ENCODE peak calls at places on chromosomes 4 and X, in seven cellular contexts. N is effector memory CD8-positive, alpha-beta T cell; X is fibroblast of mammary gland; C is fibroblast of the aortic adventitia; P is GM04504; Q is activated CD8-positive, alpha-beta memory T cell treated with anti-CD3 and anti-CD28 coated beads, Interleukin-2, amount 10 ng/mL, durations not matched to agents 7 days and 5 days; B is GM06990. S is an unnamed sample.

GRCh38 chr4:101279377-101279871 is 67.9 kb downstream of the PPP3CA start:
- DNase-seq in N (no peak), X (peak), Q (no peak), P (peak), C (peak), B (peak), S (peak)

GRCh38 chr4:157978680-157979361 is 194.0 kb downstream of the GASK1B start:
- DNase-seq in N (no peak), B (peak), X (peak), Q (no peak), C (peak), P (peak), S (peak)

GRCh38 chr4:26300314-26301307 is 20.2 kb upstream of the RBPJ start:
- DNase-seq in Q (no peak), B (no peak), C (peak), X (peak), N (no peak), P (no peak), S (no peak)

GRCh38 chr4:123361195-123361861 is 35.3 kb upstream of the SPRY1 start:
- DNase-seq in P (peak), N (no peak), Q (no peak), C (peak), X (peak), B (no peak), S (peak)

GRCh38 chrX:53715336-53715924 is 28.9 kb upstream of the HUWE1 start:
- DNase-seq in P (no peak), Q (no peak), B (peak), X (no peak), C (no peak), N (no peak), S (no peak)

GRCh38 chr4:8516061-8516573 is 64.1 kb upstream of the GPR78 start:
- DNase-seq in Q (no peak), P (no peak), C (no peak), X (no peak), B (no peak), N (no peak), S (no peak)

GRCh38 chrX:48945517-48946348 is 11.7 kb downstream of the OTUD5 start:
- DNase-seq in C (peak), P (no peak), Q (peak), X (peak), N (no peak), B (no peak), S (peak)

GRCh38 chr4:24419147-24420034 is 165.0 kb downstream of the DHX15 start:
- DNase-seq in P (peak), C (peak), B (no peak), Q (peak), N (peak), X (peak), S (peak)

GRCh38 chr4:143441678-143442077 is 71.8 kb upstream of the SMARCA5 start:
- DNase-seq in X (peak), N (no peak), Q (no peak), P (no peak), C (no peak), B (no peak), S (no peak)

GRCh38 chrX:31894152-31894551 is 822.3 kb upstream of the FTHL17 start:
- DNase-seq in N (no peak), P (no peak), Q (no peak), B (no peak), C (no peak), X (no peak), S (no peak)

GRCh38 chrX:154544885-154545284 is 1.8 kb downstream of the G6PD start:
- DNase-seq in C (no peak), Q (no peak), B (no peak), N (no peak), X (no peak), P (no peak), S (no peak)

GRCh38 chrX:31435592-31435991 is 363.8 kb upstream of the FTHL17 start:
- DNase-seq in P (no peak), N (no peak), B (no peak), C (no peak), Q (no peak), X (no peak), S (peak)

GRCh38 chr4:105859233-105859632 is 36.0 kb upstream of the NPNT start:
- DNase-seq in X (peak), Q (no peak), B (peak), C (peak), P (peak), N (no peak), S (peak)

GRCh38 chrX:28189011-28189410 is 207.8 kb upstream of the DCAF8L1 start:
- DNase-seq in N (no peak), C (peak), X (peak), P (no peak), Q (no peak), B (no peak), S (peak)

GRCh38 chrX:39613508-39613921 is 484.2 kb downstream of the BCOR start:
- DNase-seq in N (no peak), B (peak), C (no peak), X (no peak), P (no peak), Q (no peak), S (no peak)

GRCh38 chr4:81432825-81433224 is 38.9 kb downstream of the RASGEF1B start:
- DNase-seq in X (no peak), P (no peak), B (no peak), N (no peak), C (no peak), Q (no peak), S (no peak)

GRCh38 chr4:141038428-141038827 is 94.8 kb downstream of the RNF150 start:
- DNase-seq in N (no peak), C (no peak), Q (no peak), X (no peak), B (no peak), P (no peak), S (no peak)

GRCh38 chrX:103063191-103063845 is 653 bp downstream of the BEX1 start:
- DNase-seq in Q (no peak), B (no peak), N (no peak), P (peak), X (peak), C (peak), S (peak)

GRCh38 chrX:108303682-108304081 is 134.5 kb downstream of the COL4A6 start:
- DNase-seq in B (no peak), P (no peak), X (no peak), Q (no peak), C (no peak), N (no peak), S (no peak)

GRCh38 chr4:93232883-93233282 is 595.7 kb upstream of the ATOH1 start:
- DNase-seq in N (no peak), B (no peak), P (no peak), X (no peak), C (no peak), Q (no peak), S (no peak)

GRCh38 chrX:140508958-140509357 is 4.1 kb upstream of the SOX3 start:
- DNase-seq in C (no peak), X (no peak), B (no peak), N (no peak), Q (no peak), P (no peak), S (no peak)

GRCh38 chr4:129014566-129015509 is 78.5 kb downstream of the SCLT1 start:
- DNase-seq in P (no peak), B (no peak), X (no peak), Q (no peak), C (no peak), N (no peak), S (no peak)

GRCh38 chrX:125203737-125204578 is 115.7 kb upstream of the TEX13C start:
- DNase-seq in B (no peak), P (no peak), Q (no peak), C (no peak), X (no peak), N (no peak), S (no peak)

GRCh38 chrX:34655496-34656258 is 1.4 kb downstream of the TMEM47 start:
- DNase-seq in P (no peak), Q (no peak), B (no peak), X (no peak), C (peak), N (no peak), S (no peak)

GRCh38 chr4:177596035-177596434 is 153.8 kb upstream of the AGA start:
- DNase-seq in X (peak), P (peak), B (no peak), Q (peak), N (no peak), C (peak), S (peak)

GRCh38 chrX:84188320-84188834 is 378 bp upstream of the RPS6KA6 start:
- DNase-seq in Q (no peak), X (peak), N (no peak), C (peak), P (no peak), B (peak), S (peak)

GRCh38 chrX:68506649-68507048 is 7.8 kb downstream of the YIPF6 start:
- DNase-seq in Q (no peak), P (no peak), X (no peak), C (no peak), N (no peak), B (no peak), S (no peak)

GRCh38 chrX:109732319-109732779 is 708 bp downstream of the ACSL4 start:
- DNase-seq in Q (no peak), B (peak), C (peak), N (no peak), P (no peak), X (peak), S (peak)

GRCh38 chr4:42309571-42310260 is 87.6 kb upstream of the SHISA3 start:
- DNase-seq in X (no peak), N (no peak), P (no peak), C (no peak), Q (no peak), B (no peak), S (no peak)

GRCh38 chr4:136687596-136687995 is 844.7 kb downstream of the PCDH18 start:
- DNase-seq in C (no peak), N (no peak), P (no peak), Q (no peak), B (no peak), X (no peak), S (no peak)

GRCh38 chrX:107669276-107669675 is 41.0 kb downstream of the PRPS1 start:
- DNase-seq in C (no peak), Q (no peak), P (no peak), N (no peak), X (no peak), B (no peak), S (no peak)

GRCh38 chrX:148133099-148133725 is 152.1 kb downstream of the FMR1NB start:
- DNase-seq in B (no peak), C (peak), N (no peak), Q (no peak), P (no peak), X (no peak), S (no peak)

GRCh38 chr4:20015825-20016224 is 235.9 kb upstream of the SLIT2 start:
- DNase-seq in C (peak), P (no peak), N (no peak), X (no peak), B (no peak), Q (no peak), S (no peak)

GRCh38 chr4:81164126-81164525 is 50.9 kb downstream of the PRKG2 start:
- DNase-seq in N (no peak), P (no peak), Q (no peak), X (no peak), C (no peak), B (no peak), S (no peak)

GRCh38 chr4:89427765-89428164 is 120.2 kb upstream of the GPRIN3 start:
- DNase-seq in X (no peak), Q (no peak), P (no peak), N (no peak), C (no peak), B (no peak), S (no peak)

GRCh38 chrX:50877310-50877709 is 33.2 kb upstream of the BMP15 start:
- DNase-seq in X (peak), B (no peak), C (peak), P (peak), N (no peak), Q (no peak), S (peak)